ENCODE peak calls at places on chromosomes 7 and 10, in seven cellular contexts. Q, I, G, R, L, Z and F are unnamed samples.

GRCh38 chr7:101134399-101134980 is 7.6 kb downstream of the SERPINE1 start:
- DNase-seq in L (no peak), I (no peak), R (no peak), Z (no peak), G (no peak), Q (no peak), F (no peak)

GRCh38 chr7:132580717-132581285 is 4.5 kb upstream of the PLXNA4 start:
- DNase-seq in G (peak; percentile 64), L (peak; percentile 36), Q (peak; percentile 38), R (peak; percentile 76), I (peak; percentile 54), Z (peak; percentile 71), F (peak; percentile 77)

GRCh38 chr10:21363753-21364104 is 161.8 kb downstream of the SKIDA1 start:
- DNase-seq in L (no peak), G (no peak), I (no peak), R (no peak), Q (no peak), Z (no peak), F (no peak)

GRCh38 chr10:49275896-49276295 is 23.1 kb upstream of the C10orf71 start:
- DNase-seq in Q (no peak), I (no peak), L (no peak), G (no peak), R (no peak), Z (no peak), F (no peak)

GRCh38 chr7:139675127-139676110 is 102.4 kb downstream of the HIPK2 start:
- DNase-seq in I (no peak), Z (no peak), G (peak; percentile 38), Q (no peak), L (no peak), R (no peak), F (peak; percentile 33)

GRCh38 chr10:6201511-6201975 is 1.2 kb upstream of the PFKFB3 start:
- DNase-seq in I (peak; percentile 61), L (peak; percentile 63), G (peak; percentile 70), Z (peak; percentile 70), Q (peak; percentile 82), R (peak; percentile 70), F (peak; percentile 56)

GRCh38 chr10:84076047-84076388 is 63.3 kb upstream of the GHITM start:
- DNase-seq in G (peak; percentile 70), Z (no peak), Q (no peak), L (no peak), R (peak; percentile 54), I (no peak), F (peak; percentile 81)

GRCh38 chr10:46223064-46223480 is 63.7 kb upstream of the ANTXRL start:
- DNase-seq in Z (no peak), G (no peak), L (no peak), Q (no peak), R (no peak), I (no peak), F (peak; percentile 5)

GRCh38 chr7:150806863-150807262 is 6.3 kb downstream of the TMEM176A start:
- DNase-seq in Z (no peak), L (no peak), I (no peak), G (no peak), Q (no peak), R (no peak), F (no peak)

GRCh38 chr10:109914966-109915365 is 8.3 kb downstream of the XPNPEP1 start:
- DNase-seq in I (no peak), Q (peak; percentile 24), L (peak; percentile 46), G (peak; percentile 96), Z (no peak), R (peak; percentile 67), F (peak; percentile 73)

GRCh38 chr7:149598721-149599308 is 101.2 kb upstream of the ZNF746 start:
- DNase-seq in Z (no peak), G (peak; percentile 38), R (peak; percentile 56), Q (peak; percentile 44), I (no peak), L (no peak), F (peak; percentile 66)